ENCODE peak calls at places on chromosomes 3 and 15, in ten cellular contexts. B is GM23338, A is OCI-LY7, O is AG09309, Q is epithelial cell of proximal tubule, Y is astrocyte, D is fibroblast of pulmonary artery, Z is lower lobe of right lung, R is bronchial epithelial cell, K is tibial artery. C is an unnamed sample.

GRCh38 chr3:110814170-110815007 is 257.2 kb upstream of the NECTIN3 start:
- DNase-seq in B (no peak), A (no peak), O (peak), Q (peak), Y (peak), D (peak), Z (no peak), R (peak), K (no peak), C (peak)

GRCh38 chr3:139574026-139574947 is 34.7 kb upstream of the RBP1 start:
- DNase-seq in B (no peak), A (no peak), O (no peak), Q (no peak), Y (no peak), D (peak), Z (no peak), R (no peak), K (no peak), C (no peak)

GRCh38 chr3:149658444-149659172 is 783 bp upstream of the WWTR1 start:
- DNase-seq in B (peak), A (no peak), O (no peak), Q (no peak), Y (peak), D (peak), Z (peak), R (peak), K (peak), C (no peak)

GRCh38 chr3:113533534-113533892 is 1.2 kb downstream of the SIDT1 start:
- DNase-seq in B (no peak), A (peak), O (no peak), Q (no peak), Y (no peak), D (no peak), Z (no peak), R (no peak), K (no peak), C (no peak)

GRCh38 chr3:94365006-94365405 is 302.1 kb downstream of the NSUN3 start:
- DNase-seq in B (no peak), A (no peak), O (no peak), Q (no peak), Y (no peak), D (no peak), Z (no peak), R (no peak), K (no peak), C (no peak)

GRCh38 chr3:97719156-97719821 is 45.3 kb upstream of the ARL6 start:
- DNase-seq in B (peak), A (peak), O (no peak), Q (peak), Y (peak), D (peak), Z (peak), R (peak), K (no peak), C (peak)

GRCh38 chr15:100849021-100849831 is 30.4 kb upstream of the ALDH1A3 start:
- DNase-seq in B (peak), A (peak), O (no peak), Q (no peak), Y (peak), D (peak), Z (peak), R (peak), K (no peak), C (no peak)

GRCh38 chr3:13023251-13024055 is 49.8 kb downstream of the IQSEC1 start:
- DNase-seq in B (no peak), A (peak), O (no peak), Q (no peak), Y (no peak), D (no peak), Z (peak), R (no peak), K (no peak), C (no peak)

GRCh38 chr3:7205535-7206331 is 344.8 kb downstream of the GRM7 start:
- DNase-seq in B (no peak), A (no peak), O (no peak), Q (no peak), Y (peak), D (no peak), Z (no peak), R (no peak), K (no peak), C (peak)

GRCh38 chr15:82986442-82986780 is 401 bp downstream of the RAMAC start:
- DNase-seq in B (no peak), A (peak), O (no peak), Q (no peak), Y (no peak), D (no peak), Z (no peak), R (peak), K (no peak), C (no peak)
- H3K4me3 ChIP-seq in B (peak), A (peak), O (peak), Q (peak), Y (peak), D (peak), Z (peak), R (peak), K (peak), C (peak)

GRCh38 chr15:74642724-74643367 is 27.2 kb downstream of the CLK3 start:
- DNase-seq in B (peak), A (no peak), O (no peak), Q (no peak), Y (peak), D (peak), Z (no peak), R (no peak), K (no peak), C (no peak)
- TF ChIP-seq CTCF in B (no peak), A (no peak), O (no peak), Q (no peak), Y (no peak), D (no peak), Z (no peak), R (no peak), K (no peak), C (no peak)

GRCh38 chr3:146088840-146089239 is 72.1 kb downstream of the PLOD2 start:
- DNase-seq in B (no peak), A (no peak), O (no peak), Q (no peak), Y (no peak), D (no peak), Z (no peak), R (no peak), K (no peak), C (no peak)

GRCh38 chr3:146091397-146091796 is 69.6 kb downstream of the PLOD2 start:
- DNase-seq in B (no peak), A (no peak), O (no peak), Q (no peak), Y (no peak), D (no peak), Z (no peak), R (no peak), K (no peak), C (peak)

GRCh38 chr3:146090521-146090920 is 70.5 kb downstream of the PLOD2 start:
- DNase-seq in B (no peak), A (no peak), O (no peak), Q (no peak), Y (no peak), D (no peak), Z (no peak), R (no peak), K (no peak), C (no peak)

GRCh38 chr3:146093928-146094327 is 67.1 kb downstream of the PLOD2 start:
- DNase-seq in B (no peak), A (no peak), O (no peak), Q (no peak), Y (no peak), D (peak), Z (no peak), R (no peak), K (no peak), C (no peak)

GRCh38 chr3:146092230-146092629 is 68.8 kb downstream of the PLOD2 start:
- DNase-seq in B (no peak), A (no peak), O (no peak), Q (peak), Y (peak), D (no peak), Z (no peak), R (peak), K (no peak), C (peak)
- H3K4me3 ChIP-seq in B (no peak), A (no peak), O (no peak), Q (no peak), Y (no peak), D (no peak), Z (no peak), R (no peak), K (no peak), C (no peak)

DNA sequence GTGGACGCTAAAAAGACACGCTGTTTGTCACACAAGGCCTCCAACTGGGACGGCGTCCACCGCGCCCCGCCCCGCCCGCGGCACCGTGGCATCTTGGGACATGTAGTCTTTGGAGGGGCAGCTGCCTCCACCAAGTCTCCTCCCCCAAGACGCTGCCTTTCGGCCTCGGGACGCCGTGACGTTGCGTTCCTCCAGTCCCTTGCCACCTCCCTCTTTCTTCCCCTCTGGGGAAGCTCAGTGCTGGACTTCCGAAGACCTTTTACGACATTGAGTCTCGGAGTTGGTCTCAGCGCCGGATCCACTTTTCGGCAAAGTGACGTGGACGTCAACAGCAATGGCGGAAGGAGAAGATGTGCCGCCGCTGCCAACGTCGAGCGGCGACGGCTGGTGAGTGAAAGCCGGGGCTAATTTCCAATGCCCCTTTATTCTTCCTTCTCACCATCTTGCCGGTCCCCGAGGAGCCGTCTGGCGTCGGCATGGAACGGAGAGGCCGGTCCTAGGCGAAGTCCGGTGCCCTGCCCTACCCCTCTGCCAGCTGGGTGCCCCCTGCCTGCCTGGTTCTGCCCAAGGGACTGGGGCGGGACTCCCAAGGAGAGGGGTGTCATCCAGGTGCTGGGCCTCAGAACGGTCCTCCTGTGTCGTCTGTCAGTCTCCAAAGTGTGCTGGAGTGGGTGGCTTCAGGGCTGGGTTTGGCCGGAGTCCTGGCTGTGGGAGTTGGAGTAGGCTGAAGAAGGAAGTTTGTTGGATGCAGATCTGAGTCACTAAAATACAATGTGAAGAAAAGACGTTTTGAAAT is at the start of gene TBC1D23:
- DNase-seq in B (peak), A (peak), O (peak), Q (peak), Y (peak), D (peak), Z (peak), R (peak), K (peak), C (peak)
- TF ChIP-seq CTCF in B (no peak), A (no peak), O (no peak), Q (no peak), Y (no peak), D (no peak), Z (no peak), R (peak), K (peak), C (peak)

GRCh38 chr15:40471778-40472130 is 970 bp downstream of the CHST14 start:
- DNase-seq in B (peak), A (peak), O (no peak), Q (no peak), Y (peak), D (no peak), Z (peak), R (no peak), K (no peak), C (no peak)

GRCh38 chr15:40471105-40471777 is 457 bp downstream of the CHST14 start:
- DNase-seq in B (peak), A (peak), O (no peak), Q (no peak), Y (no peak), D (no peak), Z (no peak), R (no peak), K (peak), C (no peak)

GRCh38 chr15:40470423-40471104 is at the start of gene CHST14:
- DNase-seq in B (peak), A (peak), O (no peak), Q (no peak), Y (peak), D (peak), Z (peak), R (no peak), K (peak), C (no peak)

GRCh38 chr15:40468850-40469249 is 1.9 kb upstream of the CHST14 start:
- DNase-seq in B (no peak), A (no peak), O (no peak), Q (no peak), Y (no peak), D (no peak), Z (no peak), R (no peak), K (no peak), C (no peak)

GRCh38 chr15:40469776-40470390 is 901 bp upstream of the CHST14 start:
- DNase-seq in B (no peak), A (no peak), O (no peak), Q (no peak), Y (no peak), D (no peak), Z (no peak), R (no peak), K (no peak), C (no peak)
- H3K4me3 ChIP-seq in B (peak), A (no peak), O (no peak), Q (peak), Y (no peak), D (no peak), Z (peak), R (no peak), K (peak), C (no peak)

GRCh38 chr3:48750906-48751305 is 33.9 kb upstream of the IP6K2 start:
- DNase-seq in B (no peak), A (no peak), O (no peak), Q (no peak), Y (no peak), D (no peak), Z (no peak), R (no peak), K (no peak), C (no peak)

GRCh38 chr3:48748754-48749153 is 31.7 kb upstream of the IP6K2 start:
- DNase-seq in B (no peak), A (no peak), O (no peak), Q (no peak), Y (no peak), D (no peak), Z (no peak), R (no peak), K (no peak), C (no peak)

GRCh38 chr3:48743773-48744172 is 26.8 kb upstream of the IP6K2 start:
- DNase-seq in B (no peak), A (no peak), O (no peak), Q (no peak), Y (no peak), D (no peak), Z (no peak), R (no peak), K (no peak), C (no peak)

GRCh38 chr3:48747703-48748102 is 30.7 kb upstream of the IP6K2 start:
- DNase-seq in B (no peak), A (no peak), O (no peak), Q (no peak), Y (no peak), D (no peak), Z (no peak), R (no peak), K (no peak), C (no peak)

GRCh38 chr3:48747015-48747615 is 30.1 kb upstream of the IP6K2 start:
- DNase-seq in B (no peak), A (no peak), O (no peak), Q (no peak), Y (no peak), D (peak), Z (no peak), R (no peak), K (no peak), C (no peak)
- TF ChIP-seq CTCF in B (no peak), A (no peak), O (no peak), Q (no peak), Y (no peak), D (no peak), Z (no peak), R (no peak), K (no peak), C (no peak)

GRCh38 chr3:51748327-51748726 is 30.7 kb downstream of the IQCF6 start:
- DNase-seq in B (peak), A (no peak), O (no peak), Q (no peak), Y (no peak), D (no peak), Z (no peak), R (no peak), K (no peak), C (no peak)
- H3K4me3 ChIP-seq in B (no peak), A (no peak), O (no peak), Q (no peak), Y (no peak), D (no peak), Z (no peak), R (no peak), K (no peak), C (no peak)

DNA sequence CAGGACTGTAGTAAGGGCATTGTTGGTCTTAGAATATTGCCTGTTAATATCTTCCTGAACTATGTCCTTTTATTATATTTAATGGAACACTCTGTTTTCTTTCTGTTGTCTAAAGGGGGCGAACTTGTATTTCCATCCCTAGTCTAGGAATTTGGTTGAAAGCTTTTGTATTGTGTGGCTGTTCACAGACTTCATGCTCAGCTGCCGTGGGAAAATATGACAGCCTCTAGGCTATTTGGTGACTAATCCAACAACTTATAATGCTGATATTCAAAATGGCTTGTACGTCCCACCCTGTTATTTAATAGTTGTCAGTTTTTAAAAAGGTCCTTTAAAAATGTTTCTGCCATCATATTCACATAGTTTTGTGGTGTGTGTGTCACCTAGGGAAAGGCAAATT is 202.6 kb downstream of the KLHL25 start:
- DNase-seq in B (peak), A (no peak), O (no peak), Q (no peak), Y (peak), D (peak), Z (no peak), R (peak), K (no peak), C (no peak)
- TF ChIP-seq CTCF in B (peak), A (peak), O (peak), Q (peak), Y (peak), D (peak), Z (no peak), R (no peak), K (no peak), C (peak)

C was measured in kidney epithelial cell.